ENCODE peak calls at places on chromosomes 4 and X, in five cellular contexts. S, I, T, B and M are unnamed samples.

GRCh38 chr4:122718265-122718664 is 14.2 kb upstream of the BBS12 start:
- DNase-seq in S (no peak), I (no peak), T (no peak), B (no peak), M (no peak)

GRCh38 chrX:111168314-111168713 is 72.3 kb downstream of the PAK3 start:
- DNase-seq in S (no peak), I (no peak), T (peak), B (peak), M (no peak)

GRCh38 chr4:154489558-154490260 is 1.9 kb downstream of the DCHS2 start:
- DNase-seq in S (no peak), I (no peak), T (no peak), B (peak), M (no peak)

GRCh38 chr4:134365852-134366251 is 164.3 kb upstream of the PABPC4L start:
- DNase-seq in S (no peak), I (no peak), T (no peak), B (peak), M (no peak)

GRCh38 chr4:171639540-171639939 is 173.7 kb upstream of the GALNTL6 start:
- DNase-seq in S (peak), I (no peak), T (no peak), B (no peak), M (no peak)

GRCh38 chrX:48829016-48829735 is 2.9 kb downstream of the ERAS start:
- DNase-seq in S (no peak), I (no peak), T (no peak), B (no peak), M (no peak)

GRCh38 chr4:139576219-139576618 is 20.2 kb upstream of the SETD7 start:
- DNase-seq in S (no peak), I (no peak), T (no peak), B (no peak), M (no peak)

GRCh38 chrX:48617542-48618340 is 20.4 kb downstream of the WDR13 start:
- DNase-seq in S (no peak), I (no peak), T (no peak), B (no peak), M (no peak)

GRCh38 chrX:17154001-17154400 is 207.5 kb downstream of the REPS2 start:
- DNase-seq in S (no peak), I (no peak), T (no peak), B (no peak), M (no peak)

GRCh38 chrX:17397074-17397473 is 22.1 kb downstream of the NHS start:
- DNase-seq in S (no peak), I (no peak), T (no peak), B (peak), M (no peak)

GRCh38 chrX:24782011-24782410 is 88.3 kb downstream of the POLA1 start:
- DNase-seq in S (no peak), I (no peak), T (no peak), B (no peak), M (no peak)

GRCh38 chr4:170025523-170026252 is 507 bp downstream of the MFAP3L start:
- DNase-seq in S (no peak), I (peak), T (no peak), B (no peak), M (peak)

GRCh38 chrX:8868906-8869305 is 67.7 kb upstream of the FAM9A start:
- DNase-seq in S (no peak), I (no peak), T (no peak), B (peak), M (no peak)

GRCh38 chr4:89283226-89283974 is 24.2 kb downstream of the GPRIN3 start:
- DNase-seq in S (no peak), I (no peak), T (no peak), B (no peak), M (no peak)

GRCh38 chr4:128979934-128980333 is 113.4 kb downstream of the SCLT1 start:
- DNase-seq in S (no peak), I (no peak), T (peak), B (peak), M (no peak)

GRCh38 chrX:110600745-110601310 is 194.8 kb downstream of the CHRDL1 start:
- DNase-seq in S (no peak), I (no peak), T (no peak), B (no peak), M (no peak)

GRCh38 chrX:150897371-150898319 is 823 bp downstream of the CD99L2 start:
- DNase-seq in S (no peak), I (peak), T (peak), B (peak), M (peak)

GRCh38 chr4:17238633-17239032 is 273.3 kb downstream of the QDPR start:
- DNase-seq in S (no peak), I (no peak), T (no peak), B (no peak), M (no peak)

GRCh38 chrX:42934020-42934701 is 156.2 kb upstream of the PPP1R2C start:
- DNase-seq in S (peak), I (no peak), T (no peak), B (no peak), M (no peak)

GRCh38 chr4:111678908-111679307 is 466.3 kb upstream of the FAM241A start:
- DNase-seq in S (no peak), I (no peak), T (no peak), B (no peak), M (no peak)

GRCh38 chr4:121226362-121226761 is 62.2 kb upstream of the TNIP3 start:
- DNase-seq in S (no peak), I (no peak), T (no peak), B (no peak), M (no peak)

GRCh38 chrX:74656079-74656745 is 41.8 kb upstream of the RLIM start:
- DNase-seq in S (no peak), I (no peak), T (no peak), B (peak), M (no peak)

GRCh38 chr4:165668694-165669093 is 204.3 kb upstream of the TLL1 start:
- DNase-seq in S (no peak), I (no peak), T (no peak), B (peak), M (no peak)

GRCh38 chr4:168981942-168982341 is 28.1 kb downstream of the CBR4 start:
- DNase-seq in S (no peak), I (no peak), T (no peak), B (no peak), M (no peak)

GRCh38 chr4:6032249-6033244 is 14.3 kb upstream of the C4orf50 start:
- DNase-seq in S (no peak), I (no peak), T (peak), B (no peak), M (no peak)